ENCODE peak calls at places on chromosomes 2 and 18, in ten cellular contexts. B is activated CD8-positive, alpha-beta T cell treated with anti-CD3 and anti-CD28 coated beads for 36 hours; D is heart left ventricle; N is GM10248; U is cardiac muscle cell; Z is RWPE1; C is dorsolateral prefrontal cortex; Y is WTC11; O is fibroblast of pulmonary artery; J is CD8-positive, alpha-beta T cell. M is an unnamed sample.
A peak's percentile ranks its signal among the peaks of the same experiment; 100 is the strongest.

GRCh38 chr2:30226144-30227032 is 4.9 kb upstream of the LBH start:
- DNase-seq in B (peak; percentile 60), D (no peak), N (peak; percentile 50), U (no peak), Z (no peak), C (no peak), Y (no peak), O (peak; percentile 54), J (peak; percentile 27), M (peak; percentile 63)

GRCh38 chr2:5777089-5777488 is 84.9 kb downstream of the SOX11 start:
- DNase-seq in B (no peak), D (no peak), N (no peak), U (no peak), Z (no peak), C (no peak), Y (no peak), O (no peak), J (no peak), M (no peak)

GRCh38 chr2:168138911-168139310 is 108.5 kb downstream of the STK39 start:
- DNase-seq in B (no peak), D (no peak), N (no peak), U (no peak), Z (no peak), C (no peak), Y (no peak), O (no peak), J (no peak), M (no peak)

GRCh38 chr2:157825885-157826284 is 50.2 kb downstream of the ACVR1 start:
- DNase-seq in B (no peak), D (no peak), N (no peak), U (no peak), Z (peak; percentile 52), C (no peak), Y (no peak), O (peak; percentile 47), J (no peak), M (no peak)

GRCh38 chr2:133591164-133591563 is 22.9 kb upstream of the NCKAP5 start:
- DNase-seq in B (no peak), D (no peak), N (no peak), U (no peak), Z (no peak), C (peak; percentile 74), Y (no peak), O (peak; percentile 18), J (no peak), M (no peak)

GRCh38 chr2:205686231-205687017 is 4.1 kb downstream of the NRP2 start:
- DNase-seq in B (no peak), D (no peak), N (no peak), U (peak; percentile 55), Z (no peak), C (no peak), Y (no peak), O (no peak), J (no peak), M (no peak)

GRCh38 chr2:240139666-240140393 is 628 bp downstream of the OTOS start:
- DNase-seq in B (no peak), D (peak; percentile 42), N (no peak), U (peak; percentile 55), Z (no peak), C (no peak), Y (no peak), O (no peak), J (no peak), M (no peak)

GRCh38 chr18:50266248-50266704 is at the start of gene CFAP53:
- DNase-seq in B (peak; percentile 95), D (peak; percentile 97), N (peak; percentile 95), U (peak; percentile 94), Z (peak; percentile 67), C (peak; percentile 91), Y (peak; percentile 91), O (peak; percentile 91), J (peak; percentile 85), M (peak; percentile 94)

GRCh38 chr2:162343824-162344616 is at the start of gene GCA:
- DNase-seq in B (peak; percentile 99), D (peak; percentile 98), N (peak; percentile 95), U (peak; percentile 98), Z (peak; percentile 97), C (peak; percentile 99), Y (peak; percentile 99), O (peak; percentile 94), J (peak; percentile 98), M (peak; percentile 90)

GRCh38 chr2:654896-655295 is 22.3 kb downstream of the TMEM18 start:
- DNase-seq in B (no peak), D (no peak), N (no peak), U (no peak), Z (no peak), C (no peak), Y (no peak), O (no peak), J (no peak), M (no peak)

GRCh38 chr2:105856576-105856975 is 111.9 kb downstream of the NCK2 start:
- DNase-seq in B (no peak), D (no peak), N (no peak), U (no peak), Z (peak; percentile 18), C (no peak), Y (no peak), O (no peak), J (no peak), M (no peak)

GRCh38 chr18:11784905-11785304 is 66.3 kb upstream of the CHMP1B start:
- DNase-seq in B (no peak), D (no peak), N (no peak), U (no peak), Z (no peak), C (no peak), Y (no peak), O (no peak), J (no peak), M (no peak)

GRCh38 chr2:38075436-38076249 is at the start of gene CYP1B1:
- DNase-seq in B (no peak), D (peak; percentile 76), N (peak; percentile 21), U (no peak), Z (no peak), C (no peak), Y (no peak), O (no peak), J (no peak), M (no peak)

GRCh38 chr2:38074775-38075435 is 1.0 kb downstream of the CYP1B1 start:
- DNase-seq in B (no peak), D (peak; percentile 71), N (peak; percentile 25), U (peak; percentile 75), Z (no peak), C (no peak), Y (peak; percentile 55), O (peak; percentile 55), J (no peak), M (peak; percentile 39)

GRCh38 chr2:38076710-38077430 is 919 bp upstream of the CYP1B1 start:
- DNase-seq in B (peak; percentile 86), D (peak; percentile 89), N (peak; percentile 87), U (peak; percentile 74), Z (peak; percentile 60), C (peak; percentile 34), Y (peak; percentile 75), O (peak; percentile 86), J (no peak), M (peak; percentile 91)

GRCh38 chr2:38077431-38077769 is 1.4 kb upstream of the CYP1B1 start:
- DNase-seq in B (no peak), D (no peak), N (no peak), U (no peak), Z (no peak), C (no peak), Y (no peak), O (no peak), J (no peak), M (no peak)

DNA sequence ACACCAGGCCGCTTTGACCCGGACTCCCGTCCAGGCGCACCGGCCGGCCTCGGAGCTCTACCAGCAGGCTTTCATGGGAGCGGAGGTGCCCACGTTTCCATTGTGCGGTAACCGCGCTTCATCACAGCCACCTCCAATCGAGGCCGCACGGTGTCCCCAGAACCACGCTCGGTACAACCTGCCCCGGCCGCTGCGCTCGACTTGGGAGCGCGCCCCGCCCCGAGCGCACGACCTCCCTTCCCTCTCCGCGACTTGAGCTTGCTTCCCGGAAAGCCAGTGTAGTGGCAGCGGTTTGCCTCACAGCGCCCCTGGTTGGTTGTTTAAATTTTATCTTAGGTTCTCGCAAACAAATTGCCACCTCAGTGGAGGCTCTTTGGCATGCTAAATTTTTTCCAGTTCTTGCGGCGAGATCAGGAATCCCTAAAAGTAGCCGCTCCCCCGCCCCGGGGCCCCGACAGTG is 329 bp upstream of the CYP1B1 start:
- DNase-seq in B (peak; percentile 76), D (peak; percentile 85), N (peak; percentile 75), U (peak; percentile 78), Z (peak; percentile 56), C (peak; percentile 61), Y (peak; percentile 83), O (peak; percentile 82), J (no peak), M (peak; percentile 81)
- TF ChIP-seq CTCF in B (peak; percentile 63), D (peak; percentile 40), N (peak; percentile 44), U (no peak), Z (no peak), C (peak; percentile 24), Y (no peak), O (peak; percentile 31), J (no peak), M (peak; percentile 51)

DNA sequence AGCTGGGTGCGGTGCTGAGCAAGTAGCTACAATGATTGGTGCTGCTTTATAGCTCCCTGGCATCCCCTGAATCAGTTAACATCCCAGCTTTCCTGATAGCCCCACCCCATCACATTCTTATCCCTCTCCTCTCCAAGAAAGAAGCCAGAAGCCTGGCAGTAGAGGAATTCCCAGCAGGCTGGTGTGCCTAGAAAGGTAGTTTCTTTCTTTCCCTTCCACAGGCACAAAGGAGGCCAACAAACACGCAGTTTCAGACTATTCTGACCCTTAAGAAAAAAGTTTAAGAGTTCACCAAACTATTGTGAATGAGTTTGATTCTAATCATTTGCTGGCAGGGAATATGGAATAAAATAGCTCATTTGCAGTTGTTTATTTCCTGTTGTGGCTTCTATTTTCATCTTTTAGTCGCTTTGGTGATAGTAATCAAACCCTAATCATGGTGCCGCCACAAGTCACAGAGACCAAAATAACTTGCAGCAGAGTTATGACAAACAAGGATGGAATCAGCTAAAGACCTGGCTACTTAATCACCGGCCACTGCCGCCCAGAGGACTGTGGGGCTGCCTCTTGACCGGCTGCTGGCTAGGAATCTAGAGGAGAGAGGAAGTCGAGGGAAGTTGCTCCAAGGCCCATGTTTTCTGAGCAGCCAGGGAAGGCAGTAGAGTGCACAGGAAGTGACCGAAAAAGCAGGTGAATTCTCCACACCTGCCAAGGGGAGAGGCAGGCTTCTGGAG is 4.9 kb upstream of the SMAD7 start:
- DNase-seq in B (no peak), D (peak; percentile 65), N (no peak), U (no peak), Z (no peak), C (no peak), Y (no peak), O (peak; percentile 71), J (no peak), M (no peak)
- TF ChIP-seq CTCF in B (no peak), D (no peak), N (no peak), U (peak; percentile 22), Z (no peak), C (no peak), Y (no peak), O (no peak), J (no peak), M (no peak)

GRCh38 chr2:3462493-3463104 is 56.7 kb downstream of the ADI1 start:
- DNase-seq in B (no peak), D (peak; percentile 53), N (no peak), U (no peak), Z (no peak), C (peak; percentile 29), Y (no peak), O (no peak), J (no peak), M (no peak)
- TF ChIP-seq CTCF in B (peak; percentile 23), D (no peak), N (no peak), U (no peak), Z (peak; percentile 69), C (no peak), Y (no peak), O (no peak), J (peak; percentile 45), M (no peak)

GRCh38 chr18:74310411-74310810 is 5.2 kb upstream of the C18orf63 start:
- DNase-seq in B (peak; percentile 20), D (no peak), N (peak; percentile 15), U (no peak), Z (peak; percentile 29), C (no peak), Y (no peak), O (peak; percentile 64), J (no peak), M (no peak)
- TF ChIP-seq CTCF in B (peak; percentile 42), D (peak; percentile 8), N (no peak), U (peak; percentile 55), Z (peak; percentile 38), C (no peak), Y (no peak), O (peak; percentile 54), J (no peak), M (peak; percentile 34)

M was measured in GM13977.